ENCODE peak calls at places on chromosomes 4 and X, in five cellular contexts. U is cardiac muscle cell, K is A549, W is heart right ventricle, P is esophagus squamous epithelium. O is an unnamed sample.

GRCh38 chrX:53666171-53666570 is 20.3 kb downstream of the HUWE1 start:
- DNase-seq in W (no peak), P (no peak), K (no peak), U (no peak), O (no peak)

GRCh38 chr4:41207330-41207831 is 7.0 kb downstream of the APBB2 start:
- DNase-seq in P (no peak), U (no peak), W (no peak), K (no peak), O (no peak)

GRCh38 chr4:169098969-169099685 is 89.1 kb upstream of the CBR4 start:
- DNase-seq in U (no peak), W (no peak), P (no peak), K (no peak), O (no peak)

GRCh38 chrX:70132877-70133302 is 357 bp upstream of the IGBP1 start:
- DNase-seq in W (no peak), K (no peak), U (no peak), P (no peak), O (no peak)

GRCh38 chr4:105092768-105093167 is 53.9 kb upstream of the TET2 start:
- DNase-seq in K (no peak), U (no peak), W (no peak), P (no peak), O (no peak)

GRCh38 chrX:41946973-41947612 is 23.7 kb upstream of the CASK start:
- DNase-seq in P (no peak), U (peak), K (no peak), W (no peak), O (no peak)

GRCh38 chr4:184389978-184390518 is 84.3 kb downstream of the IRF2 start:
- DNase-seq in K (no peak), U (no peak), P (no peak), W (no peak), O (no peak)

GRCh38 chr4:141375855-141376254 is 155.2 kb downstream of the ZNF330 start:
- DNase-seq in P (no peak), K (peak), U (no peak), W (no peak), O (no peak)

GRCh38 chr4:95250544-95251137 is 298.1 kb downstream of the UNC5C start:
- DNase-seq in K (no peak), U (no peak), W (no peak), P (no peak), O (no peak)

GRCh38 chr4:10974371-10974770 is 289.8 kb upstream of the CLNK start:
- DNase-seq in K (no peak), P (no peak), U (no peak), W (no peak), O (no peak)

GRCh38 chrX:39577206-39577605 is 520.6 kb downstream of the BCOR start:
- DNase-seq in K (no peak), P (no peak), U (no peak), W (no peak), O (no peak)

GRCh38 chrX:94977562-94977961 is 1303.6 kb downstream of the FAM133A start:
- DNase-seq in K (no peak), U (no peak), W (no peak), P (no peak), O (no peak)

GRCh38 chrX:1435241-1435900 is 17.3 kb downstream of the ASMTL start:
- DNase-seq in U (no peak), W (no peak), K (no peak), P (no peak), O (no peak)

GRCh38 chrX:93422693-93423092 is 250.7 kb downstream of the NAP1L3 start:
- DNase-seq in W (no peak), P (no peak), K (no peak), U (peak), O (peak)

GRCh38 chrX:119638725-119639471 is 32.7 kb upstream of the NKRF start:
- DNase-seq in K (no peak), U (no peak), P (no peak), W (no peak), O (no peak)

GRCh38 chr4:116603096-116603495 is 482.3 kb downstream of the TRAM1L1 start:
- DNase-seq in W (no peak), U (no peak), K (no peak), P (no peak), O (no peak)

GRCh38 chr4:5708829-5709680 is 696 bp upstream of the EVC2 start:
- DNase-seq in U (peak), W (no peak), P (no peak), K (no peak), O (no peak)

GRCh38 chrX:72644946-72645345 is 69.2 kb downstream of the PHKA1 start:
- DNase-seq in U (no peak), W (no peak), K (no peak), P (no peak), O (no peak)

GRCh38 chrX:31279359-31279758 is 207.5 kb upstream of the FTHL17 start:
- DNase-seq in U (no peak), W (no peak), K (no peak), P (no peak), O (no peak)

GRCh38 chr4:79823148-79823763 is 249.8 kb downstream of the ANTXR2 start:
- DNase-seq in K (no peak), P (no peak), W (no peak), U (no peak), O (no peak)

GRCh38 chr4:101756181-101756580 is 34.3 kb upstream of the BANK1 start:
- DNase-seq in K (no peak), P (no peak), W (no peak), U (no peak), O (no peak)

GRCh38 chr4:183402771-183403170 is 41.7 kb upstream of the CDKN2AIP start:
- DNase-seq in U (no peak), K (no peak), P (no peak), W (no peak), O (no peak)

GRCh38 chrX:38660395-38661179 is 99.2 kb downstream of the TSPAN7 start:
- DNase-seq in K (no peak), W (no peak), U (no peak), P (no peak), O (no peak)

GRCh38 chr4:51885371-51885770 is 42.4 kb downstream of the DCUN1D4 start:
- DNase-seq in U (peak), K (peak), W (no peak), P (no peak), O (peak)

DNA sequence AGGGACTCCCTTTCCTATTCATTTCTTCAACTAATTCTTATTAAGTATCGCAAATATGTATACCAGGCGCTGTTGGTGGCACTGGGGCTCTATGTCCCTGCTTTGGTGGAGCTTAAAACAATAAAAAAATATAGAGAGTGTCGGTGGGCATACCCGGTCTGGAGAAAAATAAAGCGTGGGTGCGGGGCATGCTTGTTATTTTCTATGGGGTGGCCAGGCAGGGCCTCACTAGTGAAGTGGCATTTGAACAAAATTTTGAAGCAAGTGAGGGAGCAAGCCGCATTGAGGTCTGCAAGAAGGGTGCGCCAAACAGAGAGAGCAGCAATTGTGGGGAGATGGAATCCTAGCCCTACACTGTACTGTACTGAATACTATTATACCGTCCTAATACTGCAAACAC is 565 bp upstream of the IDS start:
- DNase-seq in P (no peak), K (no peak), W (no peak), U (no peak), O (no peak)
- H3K4me3 ChIP-seq in P (peak), K (no peak), W (peak), U (peak), O (peak)

GRCh38 chr4:108624263-108625056 is 4.1 kb downstream of the RPL34 start:
- DNase-seq in U (no peak), P (no peak), W (no peak), K (no peak), O (no peak)

GRCh38 chr4:108622828-108623227 is 2.5 kb downstream of the RPL34 start:
- DNase-seq in W (no peak), P (no peak), K (no peak), U (no peak), O (no peak)

GRCh38 chr4:108620101-108620932 is at the start of gene RPL34:
- DNase-seq in K (peak), P (peak), U (peak), W (peak), O (peak)

GRCh38 chr4:108620933-108621905 is 843 bp downstream of the RPL34 start:
- DNase-seq in U (no peak), W (no peak), P (no peak), K (no peak), O (no peak)

DNA sequence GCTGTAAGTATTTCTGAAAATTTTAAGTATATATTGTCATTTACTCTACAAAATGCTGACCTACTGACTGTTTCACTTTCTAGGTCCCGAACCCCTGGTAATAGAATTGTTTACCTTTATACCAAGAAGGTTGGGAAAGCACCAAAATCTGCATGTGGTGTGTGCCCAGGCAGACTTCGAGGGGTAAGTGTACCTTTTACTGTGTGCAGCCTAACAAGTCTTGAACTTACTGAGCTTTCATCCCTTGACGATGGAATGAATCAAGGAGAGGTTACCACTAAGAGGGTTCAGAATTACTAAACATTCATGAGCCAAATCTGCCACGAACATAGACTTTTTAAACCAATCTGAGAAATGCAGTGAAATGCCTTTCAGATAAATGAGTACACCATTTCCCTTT is 1.6 kb downstream of the RPL34 start:
- DNase-seq in K (no peak), P (no peak), U (no peak), W (no peak), O (no peak)
- H3K4me3 ChIP-seq in K (peak), P (no peak), U (peak), W (no peak), O (peak)

GRCh38 chr4:151324124-151324448 is 1.3 kb downstream of the SH3D19 start:
- DNase-seq in K (no peak), P (no peak), U (no peak), W (no peak), O (no peak)

GRCh38 chr4:151329217-151330007 is 4.0 kb upstream of the SH3D19 start:
- DNase-seq in P (no peak), K (no peak), U (no peak), W (no peak), O (no peak)

GRCh38 chr4:151324449-151325319 is 721 bp downstream of the SH3D19 start:
- DNase-seq in W (peak), K (peak), P (no peak), U (peak), O (no peak)

GRCh38 chr4:151322565-151322964 is 2.8 kb downstream of the SH3D19 start:
- DNase-seq in W (no peak), K (no peak), P (no peak), U (no peak), O (no peak)

DNA sequence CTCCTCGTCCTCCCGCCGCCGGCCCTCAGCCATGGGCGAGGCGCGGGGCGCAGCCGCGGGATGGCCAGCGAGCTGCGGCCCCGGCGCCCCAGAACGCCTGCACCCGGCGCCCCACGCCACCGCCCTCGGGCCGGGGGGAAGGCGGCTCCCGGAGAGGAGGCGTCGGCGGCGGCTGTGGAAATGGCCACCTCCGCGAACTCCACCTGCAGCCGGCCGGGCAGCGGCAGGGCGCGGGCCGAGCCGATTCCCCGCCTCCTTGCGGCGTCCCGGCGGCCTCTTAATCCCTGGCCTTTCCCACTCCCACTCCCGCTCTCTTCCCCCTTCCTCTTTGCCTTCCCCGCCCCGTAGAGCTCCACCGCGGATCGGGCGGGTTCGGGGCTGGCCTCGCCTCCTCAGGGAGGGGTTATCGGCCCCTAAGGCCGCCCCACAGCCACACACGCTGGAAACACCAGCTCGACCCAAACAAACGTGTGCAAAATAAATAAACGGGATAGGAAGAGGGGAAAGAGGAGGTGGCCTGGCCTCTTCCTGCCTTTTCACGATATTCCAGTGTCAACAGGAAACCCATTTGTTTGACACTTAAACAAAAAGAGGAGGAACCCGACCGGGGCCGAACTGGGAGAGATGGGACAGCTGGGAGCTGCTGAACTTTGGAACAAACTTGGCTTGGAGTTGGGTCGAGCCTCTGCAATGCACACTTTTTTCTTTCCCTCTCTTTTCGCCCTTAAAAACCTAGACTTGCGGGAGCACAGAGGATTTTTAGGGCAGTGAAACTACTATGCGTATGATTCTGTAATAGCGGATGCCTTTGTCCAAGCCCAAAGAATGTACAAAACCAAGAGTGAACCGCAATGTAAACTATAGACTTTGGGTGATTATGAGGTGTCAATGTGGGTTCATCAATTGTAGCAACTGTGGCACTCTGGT is at the start of gene SH3D19:
- DNase-seq in U (peak), W (peak), K (peak), P (no peak), O (no peak)
- H3K4me3 ChIP-seq in U (peak), W (peak), K (peak), P (peak), O (no peak)

DNA sequence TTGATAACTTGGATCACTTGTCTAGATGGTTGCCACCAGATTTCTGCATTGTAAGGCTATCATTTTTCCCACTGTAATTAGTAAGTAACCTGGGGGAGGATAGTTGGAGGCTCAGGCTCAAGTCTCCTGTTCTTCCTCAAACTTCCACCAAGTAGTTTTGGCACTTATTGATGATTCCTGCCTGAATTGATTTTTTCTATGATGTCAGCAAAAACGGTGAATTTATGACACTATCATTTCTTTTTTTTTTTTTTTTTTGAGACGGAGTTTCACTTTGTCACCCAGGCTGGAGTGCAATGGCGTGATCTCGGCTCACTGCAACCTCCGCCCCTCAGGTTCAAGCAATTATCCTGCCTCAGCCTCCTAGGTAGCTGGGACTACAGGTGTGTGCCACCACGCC is 12.4 kb downstream of the TMSB4X start:
- DNase-seq in W (no peak), U (no peak), P (no peak), K (no peak), O (no peak)
- H3K4me3 ChIP-seq in W (no peak), U (no peak), P (no peak), K (no peak), O (no peak)